ENCODE peak calls at places on chromosomes 5 and 9, in nine cellular contexts. One of them, this sample, is unnamed.

GRCh38 chr5:148833925-148834324 is 7.5 kb downstream of the ADRB2 start:
- DNase-seq in HCT116: no peak
- DNase-seq in islet precursor cell: no peak
- DNase-seq in EL: no peak
- DNase-seq in activated effector memory CD4-positive, alpha-beta T cell treated with anti-CD3 and anti-CD28 coated beads, Interleukin-2, amount 50 U/mL, for 16 hours: no peak
- DNase-seq in Right ventricle myocardium superior: no peak
- DNase-seq in glutamatergic neuron: no peak
- DNase-seq in T-helper 2 cell: no peak
- DNase-seq in mucosa of gallbladder: no peak
- DNase-seq in this sample: no peak

GRCh38 chr5:137142371-137143243 is 356.5 kb downstream of the SPOCK1 start:
- DNase-seq in HCT116: no peak
- DNase-seq in islet precursor cell: no peak
- DNase-seq in EL: peak; percentile 96
- DNase-seq in activated effector memory CD4-positive, alpha-beta T cell treated with anti-CD3 and anti-CD28 coated beads, Interleukin-2, amount 50 U/mL, for 16 hours: no peak
- DNase-seq in Right ventricle myocardium superior: peak; percentile 64
- DNase-seq in glutamatergic neuron: no peak
- DNase-seq in T-helper 2 cell: no peak
- DNase-seq in mucosa of gallbladder: no peak
- DNase-seq in this sample: no peak

GRCh38 chr5:43017438-43017820 is 22.7 kb downstream of the ANXA2R start:
- DNase-seq in HCT116: no peak
- DNase-seq in islet precursor cell: peak; percentile 67
- DNase-seq in EL: peak; percentile 51
- DNase-seq in activated effector memory CD4-positive, alpha-beta T cell treated with anti-CD3 and anti-CD28 coated beads, Interleukin-2, amount 50 U/mL, for 16 hours: peak; percentile 80
- DNase-seq in Right ventricle myocardium superior: peak; percentile 48
- DNase-seq in glutamatergic neuron: no peak
- DNase-seq in T-helper 2 cell: no peak
- DNase-seq in mucosa of gallbladder: no peak
- DNase-seq in this sample: no peak

GRCh38 chr9:123265833-123266232 is 2.6 kb downstream of the STRBP start:
- DNase-seq in HCT116: no peak
- DNase-seq in islet precursor cell: no peak
- DNase-seq in EL: no peak
- DNase-seq in activated effector memory CD4-positive, alpha-beta T cell treated with anti-CD3 and anti-CD28 coated beads, Interleukin-2, amount 50 U/mL, for 16 hours: no peak
- DNase-seq in Right ventricle myocardium superior: no peak
- DNase-seq in glutamatergic neuron: peak; percentile 24
- DNase-seq in T-helper 2 cell: no peak
- DNase-seq in mucosa of gallbladder: no peak
- DNase-seq in this sample: no peak

GRCh38 chr5:9401786-9402472 is 143.9 kb downstream of the SEMA5A start:
- DNase-seq in HCT116: no peak
- DNase-seq in islet precursor cell: no peak
- DNase-seq in EL: no peak
- DNase-seq in activated effector memory CD4-positive, alpha-beta T cell treated with anti-CD3 and anti-CD28 coated beads, Interleukin-2, amount 50 U/mL, for 16 hours: no peak
- DNase-seq in Right ventricle myocardium superior: no peak
- DNase-seq in glutamatergic neuron: no peak
- DNase-seq in T-helper 2 cell: no peak
- DNase-seq in mucosa of gallbladder: no peak
- DNase-seq in this sample: no peak

GRCh38 chr9:127172066-127172707 is 49.8 kb upstream of the ANGPTL2 start:
- DNase-seq in HCT116: no peak
- DNase-seq in islet precursor cell: peak; percentile 56
- DNase-seq in EL: no peak
- DNase-seq in activated effector memory CD4-positive, alpha-beta T cell treated with anti-CD3 and anti-CD28 coated beads, Interleukin-2, amount 50 U/mL, for 16 hours: peak; percentile 16
- DNase-seq in Right ventricle myocardium superior: no peak
- DNase-seq in glutamatergic neuron: peak; percentile 3
- DNase-seq in T-helper 2 cell: no peak
- DNase-seq in mucosa of gallbladder: no peak
- DNase-seq in this sample: no peak

GRCh38 chr5:68593211-68593701 is 377.7 kb downstream of the PIK3R1 start:
- DNase-seq in HCT116: no peak
- DNase-seq in islet precursor cell: no peak
- DNase-seq in EL: no peak
- DNase-seq in activated effector memory CD4-positive, alpha-beta T cell treated with anti-CD3 and anti-CD28 coated beads, Interleukin-2, amount 50 U/mL, for 16 hours: no peak
- DNase-seq in Right ventricle myocardium superior: no peak
- DNase-seq in glutamatergic neuron: no peak
- DNase-seq in T-helper 2 cell: no peak
- DNase-seq in mucosa of gallbladder: peak; percentile 42
- DNase-seq in this sample: no peak

GRCh38 chr5:10077721-10078551 is 171.8 kb downstream of the ATPSCKMT start:
- DNase-seq in HCT116: no peak
- DNase-seq in islet precursor cell: no peak
- DNase-seq in EL: peak; percentile 75
- DNase-seq in activated effector memory CD4-positive, alpha-beta T cell treated with anti-CD3 and anti-CD28 coated beads, Interleukin-2, amount 50 U/mL, for 16 hours: no peak
- DNase-seq in Right ventricle myocardium superior: no peak
- DNase-seq in glutamatergic neuron: no peak
- DNase-seq in T-helper 2 cell: no peak
- DNase-seq in mucosa of gallbladder: no peak
- DNase-seq in this sample: no peak

GRCh38 chr9:114224247-114224610 is 68.9 kb downstream of the COL27A1 start:
- DNase-seq in HCT116: no peak
- DNase-seq in islet precursor cell: peak; percentile 71
- DNase-seq in EL: peak; percentile 83
- DNase-seq in activated effector memory CD4-positive, alpha-beta T cell treated with anti-CD3 and anti-CD28 coated beads, Interleukin-2, amount 50 U/mL, for 16 hours: no peak
- DNase-seq in Right ventricle myocardium superior: no peak
- DNase-seq in glutamatergic neuron: no peak
- DNase-seq in T-helper 2 cell: no peak
- DNase-seq in mucosa of gallbladder: no peak
- DNase-seq in this sample: peak; percentile 1

GRCh38 chr9:106443520-106443919 is 419.4 kb upstream of the ZNF462 start:
- DNase-seq in HCT116: no peak
- DNase-seq in islet precursor cell: no peak
- DNase-seq in EL: no peak
- DNase-seq in activated effector memory CD4-positive, alpha-beta T cell treated with anti-CD3 and anti-CD28 coated beads, Interleukin-2, amount 50 U/mL, for 16 hours: no peak
- DNase-seq in Right ventricle myocardium superior: no peak
- DNase-seq in glutamatergic neuron: no peak
- DNase-seq in T-helper 2 cell: no peak
- DNase-seq in mucosa of gallbladder: no peak
- DNase-seq in this sample: no peak

GRCh38 chr9:7104625-7105024 is 346.9 kb downstream of the KDM4C start:
- DNase-seq in HCT116: no peak
- DNase-seq in islet precursor cell: no peak
- DNase-seq in EL: no peak
- DNase-seq in activated effector memory CD4-positive, alpha-beta T cell treated with anti-CD3 and anti-CD28 coated beads, Interleukin-2, amount 50 U/mL, for 16 hours: no peak
- DNase-seq in Right ventricle myocardium superior: peak; percentile 48
- DNase-seq in glutamatergic neuron: peak; percentile 37
- DNase-seq in T-helper 2 cell: no peak
- DNase-seq in mucosa of gallbladder: no peak
- DNase-seq in this sample: no peak

GRCh38 chr5:6450235-6450860 is 1.7 kb downstream of the UBE2QL1 start:
- DNase-seq in HCT116: no peak
- DNase-seq in islet precursor cell: peak; percentile 26
- DNase-seq in EL: no peak
- DNase-seq in activated effector memory CD4-positive, alpha-beta T cell treated with anti-CD3 and anti-CD28 coated beads, Interleukin-2, amount 50 U/mL, for 16 hours: no peak
- DNase-seq in Right ventricle myocardium superior: no peak
- DNase-seq in glutamatergic neuron: no peak
- DNase-seq in T-helper 2 cell: no peak
- DNase-seq in mucosa of gallbladder: no peak
- DNase-seq in this sample: no peak

GRCh38 chr5:109997191-109997590 is 307.5 kb downstream of the MAN2A1 start:
- DNase-seq in HCT116: no peak
- DNase-seq in islet precursor cell: no peak
- DNase-seq in EL: no peak
- DNase-seq in activated effector memory CD4-positive, alpha-beta T cell treated with anti-CD3 and anti-CD28 coated beads, Interleukin-2, amount 50 U/mL, for 16 hours: no peak
- DNase-seq in Right ventricle myocardium superior: no peak
- DNase-seq in glutamatergic neuron: no peak
- DNase-seq in T-helper 2 cell: no peak
- DNase-seq in mucosa of gallbladder: no peak
- DNase-seq in this sample: no peak